ENCODE peak calls at places on chromosomes 11 and 22, in five cellular contexts. E is adrenal gland; L is SJSA1; F is psoas muscle; H is effector memory CD4-positive, alpha-beta T cell. G is an unnamed sample. For H3K9me3, the result is how much of the 10 kb centered on the place peaks cover.

GRCh38 chr22:20584029-20584871 is 76.8 kb downstream of the MED15 start:
- DNase-seq in F (no peak), L (no peak), E (no peak), H (no peak), G (peak)

GRCh38 chr11:44565746-44566558 is 489 bp downstream of the CD82 start:
- DNase-seq in F (no peak), H (no peak), L (no peak), E (no peak), G (no peak)

GRCh38 chr11:46918087-46918751 is at the start of gene LRP4:
- DNase-seq in H (no peak), E (no peak), F (peak), L (peak), G (no peak)

GRCh38 chr11:61092280-61092766 is 10.0 kb upstream of the CD5 start:
- DNase-seq in E (no peak), H (peak), F (no peak), L (no peak), G (no peak)

GRCh38 chr22:38069372-38070249 is 12.4 kb downstream of the PICK1 start:
- DNase-seq in E (peak), F (peak), H (no peak), L (peak), G (no peak)

GRCh38 chr11:117281869-117282268 is 9.3 kb upstream of the BACE1-AS start:
- DNase-seq in H (no peak), F (no peak), E (no peak), L (no peak), G (no peak)

GRCh38 chr22:46250783-46251125 is 661 bp upstream of the CDPF1 start:
- DNase-seq in L (no peak), H (no peak), E (no peak), F (no peak), G (no peak)

GRCh38 chr22:38755911-38756532 is at the start of gene SUN2:
- DNase-seq in L (peak), F (peak), H (peak), E (peak), G (peak)

GRCh38 chr11:114183041-114183511 is 113.1 kb upstream of the NNMT start:
- DNase-seq in L (no peak), F (peak), H (peak), E (peak), G (no peak)

GRCh38 chr11:119671561-119672015 is 57.4 kb downstream of the NECTIN1 start:
- DNase-seq in F (no peak), E (peak), H (no peak), L (no peak), G (no peak)

GRCh38 chr11:86416494-86416893 is 41.8 kb downstream of the CCDC81 start:
- DNase-seq in F (no peak), E (no peak), H (no peak), L (no peak), G (no peak)

GRCh38 chr22:45318558-45319318 is 9.0 kb downstream of the FAM118A start:
- DNase-seq in L (peak), F (no peak), H (peak), E (no peak), G (no peak)

GRCh38 chr11:70669871-70670683 is 271.7 kb downstream of the CTTN start:
- DNase-seq in L (no peak), F (no peak), E (peak), H (no peak), G (no peak)

GRCh38 chr11:71447791-71448256 is 369 bp downstream of the DHCR7 start:
- DNase-seq in F (peak), E (no peak), L (no peak), H (peak), G (no peak)

GRCh38 chr11:57777969-57778317 is 16.3 kb downstream of the CTNND1 start:
- DNase-seq in F (no peak), L (no peak), E (no peak), H (no peak), G (no peak)

GRCh38 chr11:1296287-1296686 is 13.1 kb downstream of the TOLLIP start:
- DNase-seq in E (peak), F (no peak), H (no peak), L (no peak), G (peak)

GRCh38 chr11:93542753-93543246 is 391 bp downstream of the SMCO4 start:
- DNase-seq in F (no peak), L (no peak), E (peak), H (no peak), G (no peak)

GRCh38 chr11:132318421-132319157 is 948.2 kb downstream of the NTM start:
- DNase-seq in L (peak), F (no peak), E (no peak), H (no peak), G (no peak)

GRCh38 chr11:117743121-117743815 is 53.7 kb downstream of the DSCAML1 start:
- DNase-seq in L (no peak), E (no peak), H (no peak), F (no peak), G (no peak)

GRCh38 chr11:100923555-100923954 is 206.1 kb downstream of the PGR start:
- DNase-seq in H (no peak), L (no peak), F (no peak), E (no peak), G (no peak)

GRCh38 chr11:58888579-58888978 is 44.1 kb upstream of the GLYATL2 start:
- DNase-seq in F (no peak), L (no peak), H (no peak), E (no peak), G (no peak)

GRCh38 chr22:20552450-20552894 is 45.1 kb downstream of the MED15 start:
- DNase-seq in H (no peak), L (no peak), E (peak), F (peak), G (no peak)

GRCh38 chr11:17718510-17718962 is 835 bp upstream of the MYOD1 start:
- DNase-seq in F (no peak), E (no peak), L (no peak), H (no peak), G (no peak)

GRCh38 chr11:16561150-16561549 is 177.3 kb upstream of the C11orf58 start:
- DNase-seq in L (peak), F (no peak), H (no peak), E (no peak), G (no peak)

GRCh38 chr11:68321293-68322030 is 9.1 kb downstream of the LRP5 start:
- DNase-seq in F (no peak), H (no peak), E (no peak), L (no peak), G (no peak)

GRCh38 chr22:42560781-42561180 is 7.0 kb downstream of the SERHL2 start:
- DNase-seq in E (no peak), H (no peak), F (no peak), L (no peak), G (no peak)

GRCh38 chr11:65488273-65489058 is 10.4 kb upstream of the MALAT1 start:
- DNase-seq in E (peak), L (peak), F (peak), H (no peak), G (no peak)

GRCh38 chr11:37623778-37624177 is 1025.7 kb upstream of the RAG2 start:
- DNase-seq in F (no peak), L (no peak), E (no peak), H (no peak), G (no peak)

GRCh38 chr11:118820412-118821357 is 29.7 kb upstream of the DDX6 start:
- DNase-seq in F (peak), E (peak), H (no peak), L (no peak), G (peak)

GRCh38 chr11:82176365-82176764 is 557.3 kb downstream of the FAM181B start:
- DNase-seq in E (no peak), F (no peak), H (no peak), L (no peak), G (no peak)

GRCh38 chr11:57662893-57663292 is 5.0 kb upstream of the ZDHHC5 start:
- DNase-seq in L (no peak), E (no peak), F (no peak), H (no peak), G (no peak)

GRCh38 chr11:60993611-60994010 is 22.1 kb downstream of the CD6 start:
- DNase-seq in H (no peak), L (no peak), E (no peak), F (no peak), G (no peak)

GRCh38 chr11:65591939-65592814 is 3.4 kb downstream of the KCNK7 start:
- DNase-seq in L (no peak), E (no peak), F (no peak), H (no peak), G (no peak)

GRCh38 chr11:62710001-62710345 is 2.5 kb downstream of the GNG3 start:
- DNase-seq in L (no peak), F (peak), H (no peak), E (peak), G (no peak)

GRCh38 chr22:46612904-46613605 is 7.1 kb upstream of the GRAMD4 start:
- DNase-seq in F (peak), H (peak), E (no peak), L (no peak), G (no peak)

GRCh38 chr11:44861829-44862545 is 88.7 kb downstream of the TP53I11 start:
- DNase-seq in L (peak), E (peak), H (peak), F (peak), G (peak)

GRCh38 chr11:66489636-66490035 is 9.4 kb downstream of the DPP3 start:
- DNase-seq in L (no peak), H (no peak), F (no peak), E (no peak), G (no peak)

GRCh38 chr11:48244804-48245203 is at the start of gene OR4X2:
- DNase-seq in F (no peak), H (no peak), E (no peak), L (no peak), G (no peak)
- H3K9me3 ChIP-seq in F (under half), H (under half), E (under half), L (under half), G (under half)

GRCh38 chr11:15286465-15286864 is 171.7 kb downstream of the INSC start:
- DNase-seq in H (no peak), L (no peak), E (no peak), F (no peak), G (no peak)
- H3K9me3 ChIP-seq in H (under half), L (under half), E (under half), F (under half), G (under half)

GRCh38 chr22:49180683-49181024 is 647.0 kb downstream of the BRD1 start:
- DNase-seq in F (no peak), H (no peak), E (no peak), L (no peak), G (no peak)
- H3K9me3 ChIP-seq in F (under half), H (under half), E (under half), L (under half), G (under half)

GRCh38 chr11:2661173-2662023 is 38.4 kb downstream of the KCNQ1OT1 start:
- DNase-seq in L (no peak), E (peak), H (no peak), F (no peak), G (no peak)
- H3K9me3 ChIP-seq in L (under half), E (under half), H (under half), F (under half), G (under half)

GRCh38 chr22:30062256-30062655 is 18.0 kb upstream of the HORMAD2 start:
- DNase-seq in L (no peak), F (no peak), H (no peak), E (no peak), G (no peak)
- H3K9me3 ChIP-seq in L (under half), F (under half), H (under half), E (under half), G (under half)

GRCh38 chr22:48209473-48210271 is 1447.2 kb downstream of the TBC1D22A start:
- DNase-seq in H (no peak), F (no peak), E (peak), L (no peak), G (no peak)

GRCh38 chr22:48205790-48206189 is 1443.3 kb downstream of the TBC1D22A start:
- DNase-seq in E (peak), L (no peak), H (no peak), F (no peak), G (no peak)

GRCh38 chr22:48210812-48211211 is 1448.4 kb downstream of the TBC1D22A start:
- DNase-seq in F (no peak), L (no peak), H (no peak), E (no peak), G (no peak)

GRCh38 chr22:48212727-48213126 is 1450.3 kb downstream of the TBC1D22A start:
- DNase-seq in E (no peak), F (no peak), L (no peak), H (no peak), G (no peak)

DNA sequence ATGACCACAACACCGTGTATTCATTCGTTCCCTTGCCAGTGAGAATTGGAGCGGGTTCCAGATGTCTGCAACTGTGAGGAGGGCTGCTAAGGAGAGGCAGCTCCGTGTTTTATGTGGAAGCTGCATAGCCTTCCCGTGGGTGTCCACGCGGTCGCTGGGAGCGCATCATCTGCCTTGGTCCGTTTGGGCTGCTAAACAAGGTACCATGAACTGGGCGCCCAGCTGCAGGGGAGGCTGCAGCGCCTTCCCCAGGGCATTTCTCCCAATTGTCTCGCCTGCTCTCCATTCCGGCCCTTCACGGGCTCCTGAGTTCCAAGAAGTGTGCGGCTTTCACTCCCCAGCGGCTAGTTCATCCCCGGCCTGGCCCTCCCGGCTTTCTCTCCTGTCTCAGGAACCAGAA is 1446.4 kb downstream of the TBC1D22A start:
- DNase-seq in H (no peak), L (no peak), E (peak), F (no peak), G (no peak)
- H3K9me3 ChIP-seq in H (under half), L (under half), E (under half), F (under half), G (under half)

GRCh38 chr22:48867891-48868290 is 959.8 kb downstream of the BRD1 start:
- DNase-seq in L (no peak), F (no peak), E (no peak), H (no peak), G (peak)
- H3K9me3 ChIP-seq in L (under half), F (under half), E (under half), H (under half), G (under half)

GRCh38 chr11:74870485-74870884 is 78.4 kb downstream of the XRRA1 start:
- DNase-seq in L (no peak), F (no peak), H (no peak), E (no peak), G (no peak)

GRCh38 chr11:74866557-74866956 is 82.3 kb downstream of the XRRA1 start:
- DNase-seq in E (no peak), H (no peak), F (no peak), L (no peak), G (no peak)

GRCh38 chr11:74871037-74871436 is 77.9 kb downstream of the XRRA1 start:
- DNase-seq in L (no peak), F (no peak), E (no peak), H (no peak), G (no peak)
- H3K9me3 ChIP-seq in L (under half), F (half or more), E (half or more), H (under half), G (under half)